ENCODE peak calls at places on chromosome 22, in seven cellular contexts. One of them, this sample, is unnamed.

GRCh38 chr22:45879552-45879949 is 97.4 kb downstream of the WNT7B start:
- DNase-seq in neuronal stem cell: no peak
- DNase-seq in IMR-90: no peak
- DNase-seq in mesendoderm: no peak
- DNase-seq in H9: peak
- DNase-seq in mesenchymal stem cell: no peak
- DNase-seq in H1: no peak
- DNase-seq in this sample: no peak

GRCh38 chr22:24134090-24134846 is 47.0 kb upstream of the SUSD2 start:
- DNase-seq in neuronal stem cell: peak
- DNase-seq in IMR-90: no peak
- DNase-seq in mesendoderm: peak
- DNase-seq in H9: no peak
- DNase-seq in mesenchymal stem cell: no peak
- DNase-seq in H1: no peak
- DNase-seq in this sample: no peak

GRCh38 chr22:50012201-50013181 is at the start of gene IL17REL:
- DNase-seq in neuronal stem cell: no peak
- DNase-seq in IMR-90: peak
- DNase-seq in mesendoderm: peak
- DNase-seq in H9: peak
- DNase-seq in mesenchymal stem cell: peak
- DNase-seq in H1: no peak
- DNase-seq in this sample: peak

GRCh38 chr22:46617250-46618103 is 2.7 kb upstream of the GRAMD4 start:
- DNase-seq in neuronal stem cell: no peak
- DNase-seq in IMR-90: peak
- DNase-seq in mesendoderm: no peak
- DNase-seq in H9: no peak
- DNase-seq in mesenchymal stem cell: no peak
- DNase-seq in H1: no peak
- DNase-seq in this sample: no peak

GRCh38 chr22:41838842-41839618 is 6.1 kb downstream of the SREBF2 start:
- DNase-seq in neuronal stem cell: no peak
- DNase-seq in IMR-90: no peak
- DNase-seq in mesendoderm: no peak
- DNase-seq in H9: no peak
- DNase-seq in mesenchymal stem cell: no peak
- DNase-seq in H1: no peak
- DNase-seq in this sample: no peak

GRCh38 chr22:39115976-39116621 is 19.1 kb downstream of the APOBEC3H start:
- DNase-seq in neuronal stem cell: no peak
- DNase-seq in IMR-90: no peak
- DNase-seq in mesendoderm: peak
- DNase-seq in H9: no peak
- DNase-seq in mesenchymal stem cell: no peak
- DNase-seq in H1: no peak
- DNase-seq in this sample: no peak

GRCh38 chr22:45638834-45639746 is 32.5 kb upstream of the ATXN10 start:
- DNase-seq in neuronal stem cell: no peak
- DNase-seq in IMR-90: no peak
- DNase-seq in mesendoderm: no peak
- DNase-seq in H9: no peak
- DNase-seq in mesenchymal stem cell: peak
- DNase-seq in H1: no peak
- DNase-seq in this sample: no peak

GRCh38 chr22:31490496-31490925 is 869 bp upstream of the EIF4ENIF1 start:
- DNase-seq in neuronal stem cell: peak
- DNase-seq in IMR-90: peak
- DNase-seq in mesendoderm: peak
- DNase-seq in H9: peak
- DNase-seq in mesenchymal stem cell: peak
- DNase-seq in H1: no peak
- DNase-seq in this sample: peak

GRCh38 chr22:37741312-37741795 is 44.5 kb downstream of the TRIOBP start:
- DNase-seq in neuronal stem cell: no peak
- DNase-seq in IMR-90: peak
- DNase-seq in mesendoderm: peak
- DNase-seq in H9: no peak
- DNase-seq in mesenchymal stem cell: peak
- DNase-seq in H1: no peak
- DNase-seq in this sample: peak

GRCh38 chr22:30606455-30607299 is at the start of gene TCN2:
- DNase-seq in neuronal stem cell: peak
- DNase-seq in IMR-90: peak
- DNase-seq in mesendoderm: peak
- DNase-seq in H9: peak
- DNase-seq in mesenchymal stem cell: peak
- DNase-seq in H1: peak
- DNase-seq in this sample: peak

GRCh38 chr22:50678218-50678650 is 5.6 kb downstream of the SHANK3 start:
- DNase-seq in neuronal stem cell: no peak
- DNase-seq in IMR-90: no peak
- DNase-seq in mesendoderm: no peak
- DNase-seq in H9: no peak
- DNase-seq in mesenchymal stem cell: no peak
- DNase-seq in H1: no peak
- DNase-seq in this sample: no peak

GRCh38 chr22:39898997-39899396 is 1.9 kb upstream of the GRAP2 start:
- DNase-seq in neuronal stem cell: no peak
- DNase-seq in IMR-90: no peak
- DNase-seq in mesendoderm: no peak
- DNase-seq in H9: no peak
- DNase-seq in mesenchymal stem cell: no peak
- DNase-seq in H1: no peak
- DNase-seq in this sample: no peak

GRCh38 chr22:44143596-44143995 is 37.1 kb upstream of the PARVG start:
- DNase-seq in neuronal stem cell: no peak
- DNase-seq in IMR-90: no peak
- DNase-seq in mesendoderm: no peak
- DNase-seq in H9: no peak
- DNase-seq in mesenchymal stem cell: no peak
- DNase-seq in H1: no peak
- DNase-seq in this sample: no peak
- H3K4ac ChIP-seq in neuronal stem cell: no peak
- H3K4ac ChIP-seq in IMR-90: no peak
- H3K4ac ChIP-seq in mesendoderm: peak
- H3K4ac ChIP-seq in H9: no peak
- H3K4ac ChIP-seq in mesenchymal stem cell: no peak
- H3K4ac ChIP-seq in H1: no peak
- H3K4ac ChIP-seq in this sample: no peak

GRCh38 chr22:26567610-26568009 is 22.3 kb downstream of the TPST2 start:
- DNase-seq in neuronal stem cell: no peak
- DNase-seq in IMR-90: no peak
- DNase-seq in mesendoderm: no peak
- DNase-seq in H9: no peak
- DNase-seq in mesenchymal stem cell: no peak
- DNase-seq in H1: no peak
- DNase-seq in this sample: no peak

GRCh38 chr22:26565889-26566288 is 24.0 kb downstream of the TPST2 start:
- DNase-seq in neuronal stem cell: no peak
- DNase-seq in IMR-90: no peak
- DNase-seq in mesendoderm: no peak
- DNase-seq in H9: no peak
- DNase-seq in mesenchymal stem cell: no peak
- DNase-seq in H1: no peak
- DNase-seq in this sample: no peak

GRCh38 chr22:26568207-26568706 is 21.7 kb downstream of the TPST2 start:
- DNase-seq in neuronal stem cell: peak
- DNase-seq in IMR-90: peak
- DNase-seq in mesendoderm: peak
- DNase-seq in H9: peak
- DNase-seq in mesenchymal stem cell: peak
- DNase-seq in H1: peak
- DNase-seq in this sample: peak

GRCh38 chr22:26565181-26565580 is 24.8 kb downstream of the TPST2 start:
- DNase-seq in neuronal stem cell: no peak
- DNase-seq in IMR-90: no peak
- DNase-seq in mesendoderm: no peak
- DNase-seq in H9: no peak
- DNase-seq in mesenchymal stem cell: no peak
- DNase-seq in H1: no peak
- DNase-seq in this sample: no peak

GRCh38 chr22:26566994-26567393 is 22.9 kb downstream of the TPST2 start:
- DNase-seq in neuronal stem cell: no peak
- DNase-seq in IMR-90: no peak
- DNase-seq in mesendoderm: no peak
- DNase-seq in H9: no peak
- DNase-seq in mesenchymal stem cell: no peak
- DNase-seq in H1: no peak
- DNase-seq in this sample: no peak
- H3K4me2 ChIP-seq in neuronal stem cell: no peak
- H3K4me2 ChIP-seq in IMR-90: no peak
- H3K4me2 ChIP-seq in mesendoderm: no peak
- H3K4me2 ChIP-seq in H9: no peak
- H3K4me2 ChIP-seq in mesenchymal stem cell: no peak
- H3K4me2 ChIP-seq in H1: peak
- H3K4me2 ChIP-seq in this sample: no peak

GRCh38 chr22:19119949-19120348 is 2.3 kb downstream of the DGCR2 start:
- DNase-seq in neuronal stem cell: no peak
- DNase-seq in IMR-90: no peak
- DNase-seq in mesendoderm: no peak
- DNase-seq in H9: no peak
- DNase-seq in mesenchymal stem cell: no peak
- DNase-seq in H1: no peak
- DNase-seq in this sample: no peak

GRCh38 chr22:19121631-19122142 is 525 bp downstream of the DGCR2 start:
- DNase-seq in neuronal stem cell: peak
- DNase-seq in IMR-90: peak
- DNase-seq in mesendoderm: peak
- DNase-seq in H9: peak
- DNase-seq in mesenchymal stem cell: no peak
- DNase-seq in H1: no peak
- DNase-seq in this sample: peak

GRCh38 chr22:19122143-19122751 is at the start of gene DGCR2:
- DNase-seq in neuronal stem cell: peak
- DNase-seq in IMR-90: peak
- DNase-seq in mesendoderm: peak
- DNase-seq in H9: peak
- DNase-seq in mesenchymal stem cell: peak
- DNase-seq in H1: peak
- DNase-seq in this sample: peak

GRCh38 chr22:19122752-19123492 is 710 bp upstream of the DGCR2 start:
- DNase-seq in neuronal stem cell: no peak
- DNase-seq in IMR-90: peak
- DNase-seq in mesendoderm: peak
- DNase-seq in H9: no peak
- DNase-seq in mesenchymal stem cell: no peak
- DNase-seq in H1: no peak
- DNase-seq in this sample: peak

DNA sequence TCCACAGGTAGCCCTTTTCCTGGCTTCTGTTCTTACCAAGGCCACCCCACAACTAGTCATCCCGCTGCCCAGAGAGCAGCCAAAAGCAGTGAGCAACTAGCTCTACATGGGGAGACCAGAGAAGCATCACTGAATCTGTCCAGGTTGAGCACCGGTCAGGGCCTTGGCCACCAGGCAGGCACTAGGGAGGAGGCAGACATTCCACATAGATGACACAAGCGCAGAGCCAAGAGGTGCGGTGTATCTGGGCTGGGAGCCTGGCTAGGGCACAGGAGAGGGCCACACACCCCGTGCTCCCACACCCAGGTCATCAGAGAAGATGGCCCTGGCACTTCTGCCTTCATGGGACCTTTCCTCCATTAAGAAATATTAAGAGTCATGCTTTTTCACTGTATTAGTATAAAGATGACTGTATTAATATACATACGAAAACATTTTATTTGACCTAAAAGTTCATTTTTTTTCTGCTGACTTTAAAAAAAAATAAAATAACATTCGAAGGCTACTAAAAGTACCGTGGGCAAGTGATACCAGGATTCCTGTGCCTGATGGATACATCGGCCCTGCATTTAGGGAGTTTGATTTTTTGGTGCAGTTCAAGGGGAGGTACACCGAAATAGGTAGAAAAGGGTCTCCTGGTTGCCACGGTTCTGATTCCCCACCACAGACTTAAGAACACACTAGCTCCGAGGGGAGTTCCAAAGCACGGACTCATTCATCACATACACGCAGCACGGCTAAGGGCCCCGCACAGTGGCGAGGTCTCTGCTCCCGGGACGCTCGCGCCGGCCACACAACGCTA is 1.2 kb downstream of the DGCR2 start:
- DNase-seq in neuronal stem cell: no peak
- DNase-seq in IMR-90: peak
- DNase-seq in mesendoderm: peak
- DNase-seq in H9: peak
- DNase-seq in mesenchymal stem cell: peak
- DNase-seq in H1: no peak
- DNase-seq in this sample: peak
- H3K4ac ChIP-seq in neuronal stem cell: no peak
- H3K4ac ChIP-seq in IMR-90: peak
- H3K4ac ChIP-seq in mesendoderm: no peak
- H3K4ac ChIP-seq in H9: no peak
- H3K4ac ChIP-seq in mesenchymal stem cell: peak
- H3K4ac ChIP-seq in H1: no peak
- H3K4ac ChIP-seq in this sample: peak

GRCh38 chr22:36404436-36404835 is 16.7 kb upstream of the MYH9 start:
- DNase-seq in neuronal stem cell: no peak
- DNase-seq in IMR-90: no peak
- DNase-seq in mesendoderm: no peak
- DNase-seq in H9: no peak
- DNase-seq in mesenchymal stem cell: no peak
- DNase-seq in H1: no peak
- DNase-seq in this sample: no peak
- H3K4me2 ChIP-seq in neuronal stem cell: no peak
- H3K4me2 ChIP-seq in IMR-90: no peak
- H3K4me2 ChIP-seq in mesendoderm: no peak
- H3K4me2 ChIP-seq in H9: no peak
- H3K4me2 ChIP-seq in mesenchymal stem cell: no peak
- H3K4me2 ChIP-seq in H1: no peak
- H3K4me2 ChIP-seq in this sample: no peak

This sample was measured in trophoblast cell.